ENCODE peak calls at places on chromosomes 1 and 21, in ten cellular contexts. One of them, this sample, is unnamed.

GRCh38 chr1:227002531-227003049 is 62.5 kb downstream of the COQ8A start:
- DNase-seq in fibroblast of villous mesenchyme: no peak
- DNase-seq in IMR-90: no peak
- DNase-seq in A172: no peak
- DNase-seq in ureter: no peak
- DNase-seq in RCC 7860: no peak
- DNase-seq in iPS-NIHi11: no peak
- DNase-seq in HCT116: no peak
- DNase-seq in naive B cell: no peak
- DNase-seq in PC-3: no peak
- DNase-seq in this sample: no peak

GRCh38 chr1:156841289-156841855 is 17.5 kb downstream of the INSRR start:
- DNase-seq in A172: no peak
- DNase-seq in fibroblast of villous mesenchyme: no peak
- DNase-seq in PC-3: no peak
- DNase-seq in RCC 7860: no peak
- DNase-seq in naive B cell: no peak
- DNase-seq in ureter: no peak
- DNase-seq in iPS-NIHi11: peak
- DNase-seq in IMR-90: no peak
- DNase-seq in HCT116: no peak
- DNase-seq in this sample: no peak

GRCh38 chr1:197356723-197357533 is 88.9 kb downstream of the CRB1 start:
- DNase-seq in fibroblast of villous mesenchyme: peak
- DNase-seq in PC-3: peak
- DNase-seq in naive B cell: peak
- DNase-seq in A172: peak
- DNase-seq in HCT116: peak
- DNase-seq in RCC 7860: peak
- DNase-seq in IMR-90: peak
- DNase-seq in iPS-NIHi11: peak
- DNase-seq in ureter: no peak
- DNase-seq in this sample: peak

GRCh38 chr1:25731626-25732370 is 68.2 kb upstream of the SELENON start:
- DNase-seq in naive B cell: no peak
- DNase-seq in A172: no peak
- DNase-seq in PC-3: no peak
- DNase-seq in iPS-NIHi11: no peak
- DNase-seq in HCT116: no peak
- DNase-seq in ureter: no peak
- DNase-seq in fibroblast of villous mesenchyme: no peak
- DNase-seq in IMR-90: no peak
- DNase-seq in RCC 7860: no peak
- DNase-seq in this sample: no peak

GRCh38 chr21:46058339-46059145 is 39.4 kb upstream of the COL6A2 start:
- DNase-seq in ureter: no peak
- DNase-seq in A172: no peak
- DNase-seq in RCC 7860: no peak
- DNase-seq in iPS-NIHi11: no peak
- DNase-seq in naive B cell: no peak
- DNase-seq in fibroblast of villous mesenchyme: no peak
- DNase-seq in IMR-90: no peak
- DNase-seq in PC-3: no peak
- DNase-seq in HCT116: no peak
- DNase-seq in this sample: no peak

GRCh38 chr1:22570140-22570909 is 7.0 kb downstream of the EPHA8 start:
- DNase-seq in PC-3: no peak
- DNase-seq in naive B cell: no peak
- DNase-seq in IMR-90: no peak
- DNase-seq in A172: no peak
- DNase-seq in RCC 7860: no peak
- DNase-seq in ureter: no peak
- DNase-seq in iPS-NIHi11: no peak
- DNase-seq in fibroblast of villous mesenchyme: no peak
- DNase-seq in HCT116: no peak
- DNase-seq in this sample: no peak

GRCh38 chr1:11948822-11949458 is 14.4 kb downstream of the PLOD1 start:
- DNase-seq in IMR-90: peak
- DNase-seq in naive B cell: no peak
- DNase-seq in ureter: no peak
- DNase-seq in fibroblast of villous mesenchyme: no peak
- DNase-seq in A172: no peak
- DNase-seq in iPS-NIHi11: peak
- DNase-seq in HCT116: no peak
- DNase-seq in RCC 7860: no peak
- DNase-seq in PC-3: peak
- DNase-seq in this sample: no peak

GRCh38 chr1:60894121-60894520 is 188.2 kb upstream of the NFIA start:
- DNase-seq in RCC 7860: no peak
- DNase-seq in ureter: no peak
- DNase-seq in HCT116: no peak
- DNase-seq in fibroblast of villous mesenchyme: no peak
- DNase-seq in IMR-90: no peak
- DNase-seq in naive B cell: no peak
- DNase-seq in A172: no peak
- DNase-seq in iPS-NIHi11: peak
- DNase-seq in PC-3: no peak
- DNase-seq in this sample: no peak

GRCh38 chr1:24951337-24951736 is 21.3 kb upstream of the RUNX3 start:
- DNase-seq in naive B cell: no peak
- DNase-seq in fibroblast of villous mesenchyme: no peak
- DNase-seq in ureter: no peak
- DNase-seq in PC-3: peak
- DNase-seq in iPS-NIHi11: no peak
- DNase-seq in HCT116: no peak
- DNase-seq in A172: no peak
- DNase-seq in RCC 7860: peak
- DNase-seq in IMR-90: no peak
- DNase-seq in this sample: no peak

GRCh38 chr1:6502000-6502891 is 10.8 kb upstream of the PLEKHG5 start:
- DNase-seq in HCT116: no peak
- DNase-seq in naive B cell: no peak
- DNase-seq in A172: no peak
- DNase-seq in PC-3: no peak
- DNase-seq in fibroblast of villous mesenchyme: no peak
- DNase-seq in IMR-90: no peak
- DNase-seq in ureter: no peak
- DNase-seq in iPS-NIHi11: peak
- DNase-seq in RCC 7860: no peak
- DNase-seq in this sample: peak

GRCh38 chr1:53682369-53682685 is 56.6 kb downstream of the GLIS1 start:
- DNase-seq in PC-3: no peak
- DNase-seq in A172: no peak
- DNase-seq in HCT116: no peak
- DNase-seq in naive B cell: no peak
- DNase-seq in iPS-NIHi11: no peak
- DNase-seq in ureter: no peak
- DNase-seq in IMR-90: no peak
- DNase-seq in RCC 7860: no peak
- DNase-seq in fibroblast of villous mesenchyme: no peak
- DNase-seq in this sample: no peak

GRCh38 chr1:6686294-6686693 is 15.3 kb downstream of the DNAJC11 start:
- DNase-seq in fibroblast of villous mesenchyme: peak
- DNase-seq in HCT116: no peak
- DNase-seq in A172: peak
- DNase-seq in ureter: no peak
- DNase-seq in RCC 7860: peak
- DNase-seq in PC-3: no peak
- DNase-seq in iPS-NIHi11: no peak
- DNase-seq in naive B cell: no peak
- DNase-seq in IMR-90: peak
- DNase-seq in this sample: no peak

GRCh38 chr1:94225845-94226244 is 11.5 kb downstream of the ARHGAP29 start:
- DNase-seq in A172: no peak
- DNase-seq in IMR-90: no peak
- DNase-seq in fibroblast of villous mesenchyme: no peak
- DNase-seq in HCT116: no peak
- DNase-seq in PC-3: no peak
- DNase-seq in ureter: no peak
- DNase-seq in naive B cell: no peak
- DNase-seq in iPS-NIHi11: no peak
- DNase-seq in RCC 7860: no peak
- DNase-seq in this sample: no peak

GRCh38 chr1:238660849-238661248 is 725.5 kb upstream of the CHRM3 start:
- DNase-seq in iPS-NIHi11: no peak
- DNase-seq in PC-3: no peak
- DNase-seq in HCT116: no peak
- DNase-seq in RCC 7860: no peak
- DNase-seq in A172: no peak
- DNase-seq in naive B cell: no peak
- DNase-seq in ureter: no peak
- DNase-seq in fibroblast of villous mesenchyme: no peak
- DNase-seq in IMR-90: peak
- DNase-seq in this sample: no peak

GRCh38 chr21:25813917-25814316 is 79.1 kb downstream of the GABPA start:
- DNase-seq in RCC 7860: no peak
- DNase-seq in ureter: no peak
- DNase-seq in iPS-NIHi11: no peak
- DNase-seq in A172: no peak
- DNase-seq in fibroblast of villous mesenchyme: no peak
- DNase-seq in naive B cell: no peak
- DNase-seq in HCT116: no peak
- DNase-seq in PC-3: no peak
- DNase-seq in IMR-90: no peak
- DNase-seq in this sample: no peak

GRCh38 chr21:45012661-45013270 is 61.6 kb upstream of the ADARB1 start:
- DNase-seq in RCC 7860: no peak
- DNase-seq in ureter: no peak
- DNase-seq in A172: no peak
- DNase-seq in naive B cell: no peak
- DNase-seq in IMR-90: no peak
- DNase-seq in iPS-NIHi11: peak
- DNase-seq in HCT116: peak
- DNase-seq in PC-3: no peak
- DNase-seq in fibroblast of villous mesenchyme: no peak
- DNase-seq in this sample: no peak

This sample was measured in PC-9.